ENCODE peak calls at places on chromosome 11, in four cellular contexts. N is fibroblast of lung, S is GM23248, V is keratinocyte. F is an unnamed sample.

GRCh38 chr11:39374963-39375698 is 2084.3 kb downstream of the LRRC4C start:
- DNase-seq in N (peak), S (peak), V (no peak), F (no peak)

GRCh38 chr11:71962428-71963038 is 33.7 kb downstream of the RNF121 start:
- DNase-seq in N (peak), S (peak), V (no peak), F (no peak)

GRCh38 chr11:88169481-88169880 is 5.8 kb downstream of the RAB38 start:
- DNase-seq in N (peak), S (peak), V (no peak), F (no peak)

GRCh38 chr11:69417211-69418085 is 64.0 kb upstream of the LINC01488 start:
- DNase-seq in N (no peak), S (no peak), V (no peak), F (peak)

GRCh38 chr11:126890561-126890960 is 110.0 kb downstream of the KIRREL3 start:
- DNase-seq in N (no peak), S (no peak), V (no peak), F (no peak)

GRCh38 chr11:65224939-65225283 is 36.9 kb upstream of the POLA2 start:
- DNase-seq in N (peak), S (peak), V (no peak), F (peak)

GRCh38 chr11:58061813-58062212 is 31.1 kb downstream of the OR6Q1 start:
- DNase-seq in N (peak), S (peak), V (peak), F (peak)

GRCh38 chr11:39236916-39237315 is 2222.5 kb downstream of the LRRC4C start:
- DNase-seq in N (no peak), S (no peak), V (no peak), F (no peak)

GRCh38 chr11:121366970-121367369 is 74.4 kb downstream of the SC5D start:
- DNase-seq in N (no peak), S (no peak), V (no peak), F (no peak)

GRCh38 chr11:65373839-65374580 is 8.4 kb downstream of the SLC25A45 start:
- DNase-seq in N (no peak), S (no peak), V (no peak), F (no peak)

GRCh38 chr11:64040684-64041267 is 5.0 kb downstream of the FLRT1 start:
- DNase-seq in N (no peak), S (no peak), V (no peak), F (peak)

GRCh38 chr11:130427581-130428211 is 713 bp downstream of the ADAMTS8 start:
- DNase-seq in N (peak), S (peak), V (no peak), F (peak)

GRCh38 chr11:78212586-78213371 is 24.1 kb downstream of the USP35 start:
- DNase-seq in N (peak), S (peak), V (no peak), F (no peak)

GRCh38 chr11:117421471-117421870 is 93.8 kb downstream of the CEP164 start:
- DNase-seq in N (no peak), S (no peak), V (no peak), F (peak)

GRCh38 chr11:87897079-87897478 is 278.2 kb downstream of the RAB38 start:
- DNase-seq in N (no peak), S (no peak), V (no peak), F (no peak)

GRCh38 chr11:119910056-119910455 is 181.1 kb upstream of the NECTIN1 start:
- DNase-seq in N (no peak), S (no peak), V (no peak), F (no peak)

GRCh38 chr11:72575533-72576170 is 98.6 kb downstream of the PDE2A start:
- DNase-seq in N (no peak), S (no peak), V (no peak), F (peak)

GRCh38 chr11:6601041-6601461 is 2.4 kb downstream of the RRP8 start:
- DNase-seq in N (no peak), S (no peak), V (no peak), F (no peak)

GRCh38 chr11:71385091-71385490 is 63.1 kb downstream of the DHCR7 start:
- DNase-seq in N (no peak), S (no peak), V (no peak), F (no peak)

GRCh38 chr11:70503878-70504240 is 105.5 kb downstream of the CTTN start:
- DNase-seq in N (no peak), S (no peak), V (no peak), F (peak)

GRCh38 chr11:92453055-92453454 is 228.4 kb downstream of the FAT3 start:
- DNase-seq in N (peak), S (peak), V (no peak), F (no peak)

GRCh38 chr11:44567876-44568256 is 2.4 kb downstream of the CD82 start:
- DNase-seq in N (no peak), S (no peak), V (no peak), F (no peak)
- H3K4me2 ChIP-seq in N (no peak), S (no peak), V (peak), F (peak)

DNA sequence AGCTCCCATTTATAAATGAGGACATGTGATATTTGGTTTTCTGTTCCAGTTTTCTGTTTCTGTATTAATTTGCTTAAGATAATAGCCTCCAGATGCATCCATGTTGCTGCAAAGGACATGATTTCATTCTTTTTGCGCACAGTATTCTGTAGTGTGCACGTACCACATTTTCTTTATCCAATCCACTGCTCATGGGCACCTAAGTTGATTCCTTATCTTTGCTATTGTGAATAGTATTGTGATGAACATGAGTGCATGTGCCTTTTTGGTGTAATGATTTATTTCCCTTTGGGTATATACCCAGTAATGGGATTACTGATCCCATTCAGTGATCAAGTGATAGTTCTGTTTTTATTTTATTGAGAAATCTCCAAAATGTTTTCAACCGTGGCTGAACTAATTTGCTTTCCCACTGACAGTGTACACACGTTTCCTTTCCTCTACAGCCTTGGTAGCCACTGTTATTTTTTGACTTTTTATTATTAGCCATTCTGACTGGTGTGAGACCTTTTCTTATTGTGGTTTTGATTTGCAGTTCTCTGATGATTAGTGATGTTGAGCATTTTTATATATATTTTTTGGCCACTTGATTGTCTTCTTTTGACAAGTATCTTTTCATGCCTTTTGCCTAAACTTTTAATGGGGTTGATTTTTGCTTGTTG is 226.0 kb upstream of the ANO3 start:
- DNase-seq in N (no peak), S (no peak), V (no peak), F (no peak)
- H2AFZ ChIP-seq in N (no peak), S (no peak), V (no peak), F (no peak)

GRCh38 chr11:47257178-47257517 is 648 bp upstream of the NR1H3 start:
- DNase-seq in N (no peak), S (no peak), V (no peak), F (no peak)

GRCh38 chr11:47251751-47252150 is 3.1 kb upstream of the ACP2 start:
- DNase-seq in N (no peak), S (no peak), V (no peak), F (no peak)

GRCh38 chr11:47253660-47254059 is 4.1 kb upstream of the NR1H3 start:
- DNase-seq in N (no peak), S (no peak), V (no peak), F (no peak)

GRCh38 chr11:47256374-47256773 is 1.4 kb upstream of the NR1H3 start:
- DNase-seq in N (no peak), S (no peak), V (no peak), F (no peak)

GRCh38 chr11:47254381-47254780 is 3.4 kb upstream of the NR1H3 start:
- DNase-seq in N (peak), S (peak), V (no peak), F (no peak)
- H3K4me2 ChIP-seq in N (peak), S (no peak), V (no peak), F (peak)

DNA sequence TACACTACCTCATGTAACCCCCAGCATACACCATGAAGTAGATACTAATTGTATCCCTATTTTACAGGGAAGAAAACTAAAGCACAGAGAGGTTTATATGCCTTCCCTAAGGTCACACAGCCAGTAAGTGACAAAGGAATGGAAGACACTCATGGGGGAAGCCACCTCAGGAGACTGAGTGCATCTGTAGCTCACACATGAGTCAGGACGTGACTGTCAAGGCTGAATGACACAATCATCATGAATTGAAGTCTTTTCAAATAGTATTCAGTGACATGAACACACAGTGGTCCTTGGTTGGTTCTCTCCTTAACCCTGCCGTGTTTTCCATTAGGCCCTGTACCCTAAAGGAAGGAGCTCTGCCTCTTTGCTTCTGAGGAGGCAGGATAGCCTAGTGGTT is 463.0 kb downstream of the NTM start:
- DNase-seq in N (no peak), S (no peak), V (no peak), F (no peak)
- H2AFZ ChIP-seq in N (no peak), S (no peak), V (no peak), F (no peak)

GRCh38 chr11:2747236-2748015 is 47.6 kb upstream of the KCNQ1OT1 start:
- DNase-seq in N (no peak), S (no peak), V (no peak), F (peak)
- H3K4me2 ChIP-seq in N (no peak), S (no peak), V (no peak), F (no peak)

GRCh38 chr11:102983491-102983890 is 28.0 kb upstream of the MMP13 start:
- DNase-seq in N (peak), S (no peak), V (no peak), F (no peak)
- H2AFZ ChIP-seq in N (no peak), S (no peak), V (no peak), F (no peak)

GRCh38 chr11:74366576-74366975 is 31.7 kb downstream of the PGM2L1 start:
- DNase-seq in N (peak), S (peak), V (no peak), F (peak)

GRCh38 chr11:74373382-74373781 is 24.9 kb downstream of the PGM2L1 start:
- DNase-seq in N (peak), S (no peak), V (no peak), F (no peak)

GRCh38 chr11:74370122-74370521 is 28.1 kb downstream of the PGM2L1 start:
- DNase-seq in N (no peak), S (no peak), V (no peak), F (no peak)

GRCh38 chr11:74367881-74368280 is 30.4 kb downstream of the PGM2L1 start:
- DNase-seq in N (no peak), S (no peak), V (no peak), F (no peak)

DNA sequence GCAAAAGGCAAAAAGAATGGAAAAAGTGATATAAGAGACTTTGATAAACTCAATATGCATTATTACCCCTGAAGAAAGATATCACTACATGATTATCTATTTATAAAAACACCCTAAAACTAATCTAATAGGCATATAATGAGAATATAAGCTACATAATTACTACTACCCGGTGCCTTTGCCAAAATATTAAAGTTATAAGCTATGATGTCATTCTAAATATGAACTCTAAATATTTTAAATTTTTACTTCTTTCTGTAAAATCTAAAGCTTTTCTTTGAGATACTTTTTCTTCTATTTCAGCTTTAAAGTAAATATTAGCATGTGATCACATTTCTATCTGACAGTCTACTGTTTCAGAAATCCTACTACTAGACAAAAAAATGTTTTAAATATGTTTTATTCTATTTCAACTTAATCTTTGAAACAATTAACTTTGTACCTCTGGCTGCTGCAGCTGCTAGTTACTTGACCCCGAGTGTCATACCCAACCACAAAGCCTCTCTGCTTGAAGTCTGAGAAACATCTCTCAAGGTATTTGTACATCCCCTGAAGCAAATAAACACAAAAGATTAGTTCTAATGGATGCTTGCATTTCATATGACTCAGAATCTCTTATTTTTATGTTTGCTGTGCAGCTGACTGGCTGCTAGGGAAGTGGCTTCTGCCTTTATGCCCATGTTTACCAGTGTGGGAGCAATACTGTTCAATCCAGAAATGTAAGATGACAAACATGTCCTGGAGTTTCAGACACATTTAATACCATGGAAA is 26.8 kb downstream of the PGM2L1 start:
- DNase-seq in N (peak), S (peak), V (peak), F (no peak)
- H3K4me2 ChIP-seq in N (no peak), S (peak), V (no peak), F (no peak)

GRCh38 chr11:11867720-11868119 is 25.9 kb downstream of the USP47 start:
- DNase-seq in N (no peak), S (no peak), V (no peak), F (no peak)
- H2AFZ ChIP-seq in N (no peak), S (no peak), V (no peak), F (no peak)

GRCh38 chr11:17733261-17733660 is 1.3 kb upstream of the KCNC1 start:
- DNase-seq in N (no peak), S (no peak), V (no peak), F (no peak)

GRCh38 chr11:17734986-17735822 is 623 bp downstream of the KCNC1 start:
- DNase-seq in N (peak), S (peak), V (no peak), F (peak)

GRCh38 chr11:17736921-17737817 is 2.6 kb downstream of the KCNC1 start:
- DNase-seq in N (no peak), S (no peak), V (no peak), F (peak)

GRCh38 chr11:17735823-17736772 is 1.5 kb downstream of the KCNC1 start:
- DNase-seq in N (no peak), S (no peak), V (no peak), F (peak)

DNA sequence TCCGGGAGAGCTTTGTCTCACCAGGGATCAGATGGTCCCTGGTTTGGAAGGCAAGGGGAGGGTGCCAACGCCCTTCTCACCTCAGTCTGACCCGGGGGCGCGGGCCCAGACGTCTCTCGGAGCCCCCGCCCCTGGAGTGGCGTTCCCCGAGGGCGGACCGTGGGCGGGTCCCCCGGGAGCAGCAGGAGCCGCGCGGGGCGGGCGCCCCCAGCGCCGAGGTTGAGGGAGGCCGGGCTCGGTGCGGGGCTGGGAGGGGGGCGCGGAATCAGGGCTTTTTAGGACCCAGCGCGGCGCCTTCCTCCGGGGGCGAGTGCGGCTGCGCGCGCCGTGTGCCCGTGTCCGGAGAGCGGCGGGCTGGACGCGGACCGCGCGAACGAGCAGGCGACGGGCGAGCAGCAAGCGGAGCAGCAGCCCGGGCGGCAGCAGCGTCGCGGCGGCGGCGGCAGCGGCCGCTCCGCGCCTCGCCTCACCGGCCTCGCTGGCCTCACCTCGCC is at the start of gene KCNC1:
- DNase-seq in N (peak), S (peak), V (no peak), F (peak)
- H3K4me2 ChIP-seq in N (peak), S (peak), V (no peak), F (peak)

F was measured in osteoblast.